ENCODE peak calls at places on chromosome 14, in seven cellular contexts. E is vagina, L is spleen, B is H9, V is right atrium auricular region, S is pancreas, G is adrenal gland. D is an unnamed sample.

GRCh38 chr14:102795060-102795925 is 18.0 kb downstream of the TRAF3 start:
- DNase-seq in V (peak), G (peak), S (peak), E (peak), B (no peak), L (no peak), D (no peak)

GRCh38 chr14:73237219-73237785 is at the start of gene PAPLN:
- DNase-seq in E (peak), B (no peak), V (no peak), S (no peak), G (no peak), L (peak), D (peak)

GRCh38 chr14:78902010-78902623 is 731.9 kb downstream of the NRXN3 start:
- DNase-seq in G (peak), L (no peak), V (no peak), B (peak), S (peak), E (no peak), D (no peak)

GRCh38 chr14:90510208-90510607 is 113.4 kb downstream of the CALM1 start:
- DNase-seq in L (no peak), G (no peak), B (peak), V (peak), E (no peak), S (peak), D (peak)

GRCh38 chr14:95260537-95261440 is 58.9 kb downstream of the CLMN start:
- DNase-seq in B (no peak), V (no peak), G (no peak), L (no peak), E (no peak), S (peak), D (no peak)

GRCh38 chr14:35384386-35385041 is 20.0 kb downstream of the NFKBIA start:
- DNase-seq in E (no peak), L (no peak), G (peak), S (no peak), B (no peak), V (peak), D (no peak)

GRCh38 chr14:102544034-102544744 is 34.6 kb upstream of the ANKRD9 start:
- DNase-seq in G (no peak), L (no peak), B (peak), S (no peak), E (no peak), V (no peak), D (no peak)

GRCh38 chr14:33693237-33693636 is 257.6 kb downstream of the EGLN3 start:
- DNase-seq in E (no peak), B (no peak), L (no peak), G (no peak), V (no peak), S (no peak), D (no peak)

GRCh38 chr14:67622675-67623074 is 3.0 kb downstream of the ARG2 start:
- DNase-seq in E (no peak), V (no peak), L (no peak), B (peak), S (no peak), G (peak), D (no peak)

GRCh38 chr14:74425525-74426201 is 347 bp downstream of the SYNDIG1L start:
- DNase-seq in G (peak), E (no peak), S (peak), L (peak), B (peak), V (no peak), D (no peak)

GRCh38 chr14:67554341-67554740 is 21.3 kb downstream of the PLEKHH1 start:
- DNase-seq in G (no peak), V (no peak), L (no peak), B (no peak), E (no peak), S (no peak), D (no peak)

GRCh38 chr14:60643443-60644402 is 5.6 kb downstream of the SIX1 start:
- DNase-seq in B (peak), V (no peak), L (no peak), S (no peak), E (no peak), G (no peak), D (no peak)

GRCh38 chr14:99075771-99076370 is 196.1 kb downstream of the BCL11B start:
- DNase-seq in V (no peak), L (no peak), G (no peak), S (no peak), B (peak), E (peak), D (no peak)

GRCh38 chr14:51093371-51094281 is 1.3 kb downstream of the TRIM9 start:
- DNase-seq in B (peak), G (peak), E (no peak), L (peak), S (no peak), V (no peak), D (peak)

GRCh38 chr14:60863251-60863650 is 117.6 kb downstream of the TRMT5 start:
- DNase-seq in L (no peak), S (no peak), B (no peak), E (no peak), V (no peak), G (no peak), D (no peak)

GRCh38 chr14:52048132-52048531 is 20.7 kb downstream of the NID2 start:
- DNase-seq in S (no peak), B (no peak), L (no peak), V (no peak), G (no peak), E (no peak), D (no peak)

GRCh38 chr14:90140956-90141316 is 79.1 kb downstream of the KCNK13 start:
- DNase-seq in S (no peak), V (no peak), G (no peak), E (no peak), B (no peak), L (no peak), D (no peak)

GRCh38 chr14:96538663-96539317 is 36.6 kb downstream of the PAPOLA start:
- DNase-seq in B (no peak), G (no peak), L (no peak), V (no peak), E (no peak), S (no peak), D (no peak)

GRCh38 chr14:93946104-93946503 is 19.0 kb downstream of the FAM181A start:
- DNase-seq in B (no peak), V (no peak), G (no peak), L (no peak), E (no peak), S (no peak), D (no peak)

GRCh38 chr14:62462996-62463395 is 582.3 kb downstream of the KCNH5 start:
- DNase-seq in S (no peak), B (no peak), L (no peak), G (no peak), V (no peak), E (no peak), D (no peak)

GRCh38 chr14:40318211-40318719 is 886.0 kb upstream of the FBXO33 start:
- DNase-seq in E (no peak), S (no peak), G (no peak), B (peak), L (no peak), V (no peak), D (no peak)

GRCh38 chr14:55446127-55446736 is 5.8 kb upstream of the TBPL2 start:
- DNase-seq in V (peak), S (peak), E (no peak), G (peak), L (no peak), B (peak), D (no peak)

GRCh38 chr14:83419420-83419819 is 1885.8 kb upstream of the SEL1L start:
- DNase-seq in G (no peak), L (no peak), E (no peak), V (no peak), S (peak), B (no peak), D (no peak)

GRCh38 chr14:77707355-77707723 is 484 bp downstream of the ALKBH1 start:
- DNase-seq in E (no peak), L (no peak), V (no peak), S (no peak), B (no peak), G (peak), D (no peak)
- TF ChIP-seq CTCF in E (no peak), L (no peak), V (peak), S (no peak), B (no peak), G (no peak), D (no peak)

GRCh38 chr14:68757618-68758081 is 35.2 kb downstream of the ZFP36L1 start:
- DNase-seq in L (peak), E (no peak), S (no peak), G (no peak), B (no peak), V (no peak), D (no peak)
- H3K27ac ChIP-seq in L (no peak), E (no peak), S (no peak), G (peak), B (no peak), V (no peak), D (no peak)

DNA sequence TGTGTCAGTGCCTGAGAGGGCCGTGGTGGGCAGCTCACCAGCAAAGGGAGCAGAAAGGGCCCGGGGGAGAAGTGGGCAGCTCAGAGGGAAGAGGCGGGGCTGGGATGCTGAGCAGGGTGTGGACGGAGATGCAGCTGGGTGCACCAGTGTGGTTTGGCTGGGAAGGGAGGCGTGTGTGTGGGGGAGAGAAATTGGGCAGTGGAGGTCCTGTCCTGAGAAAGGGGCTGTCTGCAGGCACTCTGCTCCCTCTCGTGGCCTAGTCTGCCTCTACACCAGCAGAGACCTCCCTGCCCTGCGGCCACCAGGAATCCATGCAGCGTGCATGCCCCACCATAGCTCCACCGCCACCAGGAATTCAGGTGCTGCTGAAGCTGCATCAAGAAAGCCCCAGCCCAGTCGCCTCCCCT is 6.4 kb downstream of the TMEM121 start:
- DNase-seq in G (no peak), S (no peak), V (no peak), L (peak), B (no peak), E (no peak), D (no peak)
- TF ChIP-seq CTCF in G (no peak), S (no peak), V (peak), L (peak), B (peak), E (no peak), D (no peak)

GRCh38 chr14:77338332-77338731 is 17.5 kb downstream of the GSTZ1 start:
- DNase-seq in E (no peak), L (no peak), S (no peak), G (no peak), B (no peak), V (no peak), D (no peak)
- H3K27ac ChIP-seq in E (no peak), L (no peak), S (no peak), G (no peak), B (no peak), V (no peak), D (no peak)

GRCh38 chr14:24241829-24242443 is 487 bp downstream of the TINF2 start:
- DNase-seq in S (peak), V (peak), G (peak), L (peak), B (peak), E (no peak), D (peak)
- TF ChIP-seq CTCF in S (peak), V (peak), G (peak), L (peak), B (peak), E (peak), D (peak)

GRCh38 chr14:88823968-88824313 is 510 bp upstream of the TTC8 start:
- DNase-seq in V (no peak), S (no peak), E (no peak), L (no peak), B (no peak), G (no peak), D (no peak)

GRCh38 chr14:88824314-88825077 is at the start of gene TTC8:
- DNase-seq in G (peak), E (no peak), B (peak), V (peak), L (peak), S (peak), D (peak)

GRCh38 chr14:88821888-88822287 is 2.6 kb upstream of the TTC8 start:
- DNase-seq in V (no peak), G (no peak), S (no peak), L (no peak), B (no peak), E (no peak), D (no peak)

GRCh38 chr14:88825078-88825458 is 617 bp downstream of the TTC8 start:
- DNase-seq in V (no peak), G (no peak), E (no peak), B (no peak), L (no peak), S (no peak), D (no peak)

DNA sequence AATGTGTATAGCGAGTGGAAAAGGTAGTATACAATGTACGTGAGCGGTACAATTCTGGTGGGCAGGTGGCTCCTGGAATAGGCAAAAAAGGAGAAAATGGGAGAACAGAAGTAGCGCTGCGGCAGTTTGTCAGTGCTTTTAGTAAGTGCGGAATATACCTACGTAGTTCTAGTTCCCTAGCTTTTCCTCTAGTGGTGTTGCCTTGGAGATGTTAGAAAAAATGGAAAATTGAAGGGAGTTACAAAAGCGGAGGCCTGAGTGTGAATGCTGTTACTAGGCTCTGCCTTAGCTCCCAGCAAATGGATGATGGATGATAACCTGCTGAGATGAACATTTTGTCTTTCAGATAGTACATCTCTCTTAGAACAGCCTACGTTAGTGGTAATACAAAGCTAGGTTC is 1.1 kb downstream of the TTC8 start:
- DNase-seq in S (no peak), L (no peak), G (no peak), E (no peak), B (no peak), V (no peak), D (no peak)
- H3K27ac ChIP-seq in S (no peak), L (no peak), G (peak), E (no peak), B (no peak), V (no peak), D (peak)